ENCODE peak calls at places on chromosomes 11 and 22, in four cellular contexts. T, Q, R and J are unnamed samples.
A peak's percentile ranks its signal among the peaks of the same experiment; 100 is the strongest.

GRCh38 chr11:121321614-121322243 is 29.2 kb downstream of the SC5D start:
- DNase-seq in T (peak; percentile 76), Q (peak; percentile 83), R (no peak), J (peak; percentile 42)

GRCh38 chr22:38026130-38027111 is 30.8 kb upstream of the PICK1 start:
- DNase-seq in T (peak; percentile 38), Q (no peak), R (no peak), J (no peak)

GRCh38 chr11:121391914-121392313 is 60.2 kb upstream of the SORL1 start:
- DNase-seq in T (no peak), Q (no peak), R (no peak), J (no peak)

GRCh38 chr11:91164452-91164822 is 941.6 kb upstream of the CHORDC1 start:
- DNase-seq in T (no peak), Q (no peak), R (peak; percentile 2), J (no peak)

GRCh38 chr11:111302298-111302697 is 4.0 kb downstream of the POU2AF3 start:
- DNase-seq in T (no peak), Q (peak; percentile 16), R (no peak), J (no peak)

GRCh38 chr11:75471134-75471943 is 38.3 kb upstream of the KLHL35 start:
- DNase-seq in T (no peak), Q (no peak), R (no peak), J (no peak)

GRCh38 chr11:11882539-11882938 is 40.8 kb downstream of the USP47 start:
- DNase-seq in T (no peak), Q (no peak), R (no peak), J (no peak)

GRCh38 chr11:19821412-19821875 is 108.8 kb downstream of the NAV2 start:
- DNase-seq in T (no peak), Q (no peak), R (no peak), J (no peak)

GRCh38 chr22:39733191-39733590 is 160.4 kb downstream of the ENTHD1 start:
- DNase-seq in T (no peak), Q (no peak), R (no peak), J (no peak)

GRCh38 chr11:2748814-2749554 is 49.2 kb upstream of the KCNQ1OT1 start:
- DNase-seq in T (no peak), Q (no peak), R (no peak), J (no peak)

GRCh38 chr11:66739983-66740382 is 11.0 kb upstream of the SPTBN2 start:
- DNase-seq in T (no peak), Q (no peak), R (peak; percentile 14), J (no peak)

GRCh38 chr11:47154738-47155570 is 21.7 kb downstream of the ARFGAP2 start:
- DNase-seq in T (peak; percentile 45), Q (peak; percentile 85), R (no peak), J (peak; percentile 65)

GRCh38 chr22:48573766-48574165 is 1253.9 kb downstream of the BRD1 start:
- DNase-seq in T (no peak), Q (no peak), R (no peak), J (no peak)

GRCh38 chr11:105783216-105783615 is 173.3 kb downstream of the GRIA4 start:
- DNase-seq in T (no peak), Q (no peak), R (no peak), J (no peak)

GRCh38 chr22:25563757-25564319 is 637 bp upstream of the GRK3 start:
- DNase-seq in T (no peak), Q (peak; percentile 45), R (no peak), J (peak; percentile 37)

GRCh38 chr11:16791494-16791961 is 53.1 kb downstream of the C11orf58 start:
- DNase-seq in T (no peak), Q (no peak), R (peak; percentile 96), J (no peak)

GRCh38 chr22:25067851-25068421 is 115.4 kb downstream of the KIAA1671 start:
- DNase-seq in T (no peak), Q (no peak), R (no peak), J (peak; percentile 90)

GRCh38 chr11:111336062-111336461 is 37.7 kb downstream of the POU2AF3 start:
- DNase-seq in T (no peak), Q (no peak), R (no peak), J (no peak)

GRCh38 chr11:60633645-60634044 is 65.8 kb upstream of the MS4A8 start:
- DNase-seq in T (no peak), Q (peak; percentile 16), R (no peak), J (no peak)

GRCh38 chr11:60631939-60632338 is 67.5 kb upstream of the MS4A8 start:
- DNase-seq in T (no peak), Q (no peak), R (no peak), J (no peak)

GRCh38 chr11:60629399-60629798 is 70.0 kb upstream of the MS4A8 start:
- DNase-seq in T (no peak), Q (no peak), R (no peak), J (no peak)

DNA sequence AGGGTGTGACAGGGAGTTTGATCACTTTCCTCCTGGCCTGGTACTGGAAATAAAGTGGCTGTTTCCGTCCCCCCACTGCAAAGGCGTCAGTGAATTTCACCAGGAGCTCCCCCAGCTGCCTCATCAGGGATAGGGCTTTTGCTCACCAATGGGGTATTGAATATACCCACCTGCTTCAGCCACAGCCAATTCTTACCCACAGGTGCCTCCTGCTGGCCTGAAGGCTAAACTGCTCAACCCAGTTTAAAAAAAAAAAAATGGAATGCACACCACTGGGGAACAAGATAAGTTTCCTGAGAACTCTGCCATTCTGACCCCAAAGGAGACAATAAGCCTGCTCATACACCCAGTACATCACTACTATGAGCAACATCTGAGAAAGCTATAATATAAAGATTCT is 65.3 kb upstream of the MS4A8 start:
- DNase-seq in T (peak; percentile 83), Q (peak; percentile 58), R (no peak), J (peak; percentile 5)
- TF ChIP-seq CTCF in T (peak; percentile 83), Q (peak; percentile 85), R (no peak), J (no peak)

DNA sequence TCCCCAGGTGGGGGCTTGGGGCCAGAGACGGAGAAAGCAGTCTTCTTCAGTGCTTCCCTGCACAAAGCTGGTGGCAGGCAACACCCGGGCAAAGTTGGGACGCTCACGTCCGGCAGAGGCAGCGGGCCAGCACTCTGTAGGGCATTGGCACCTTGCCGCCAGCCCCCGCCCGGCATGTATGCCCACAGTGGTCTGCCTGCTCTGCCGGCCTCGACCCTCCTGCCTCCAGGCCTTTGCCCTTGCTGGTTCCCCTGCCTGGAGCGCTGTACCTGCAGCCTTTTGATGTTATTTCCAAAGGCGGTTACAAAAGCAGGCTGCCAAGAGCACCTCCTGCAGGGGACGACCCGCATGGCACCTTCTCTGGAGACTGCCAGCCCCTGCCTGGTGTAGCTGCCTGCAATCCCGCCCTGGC is 56.5 kb upstream of the SHISAL1 start:
- DNase-seq in T (peak; percentile 94), Q (no peak), R (no peak), J (peak; percentile 16)
- TF ChIP-seq CTCF in T (peak; percentile 76), Q (peak; percentile 27), R (peak; percentile 33), J (no peak)

DNA sequence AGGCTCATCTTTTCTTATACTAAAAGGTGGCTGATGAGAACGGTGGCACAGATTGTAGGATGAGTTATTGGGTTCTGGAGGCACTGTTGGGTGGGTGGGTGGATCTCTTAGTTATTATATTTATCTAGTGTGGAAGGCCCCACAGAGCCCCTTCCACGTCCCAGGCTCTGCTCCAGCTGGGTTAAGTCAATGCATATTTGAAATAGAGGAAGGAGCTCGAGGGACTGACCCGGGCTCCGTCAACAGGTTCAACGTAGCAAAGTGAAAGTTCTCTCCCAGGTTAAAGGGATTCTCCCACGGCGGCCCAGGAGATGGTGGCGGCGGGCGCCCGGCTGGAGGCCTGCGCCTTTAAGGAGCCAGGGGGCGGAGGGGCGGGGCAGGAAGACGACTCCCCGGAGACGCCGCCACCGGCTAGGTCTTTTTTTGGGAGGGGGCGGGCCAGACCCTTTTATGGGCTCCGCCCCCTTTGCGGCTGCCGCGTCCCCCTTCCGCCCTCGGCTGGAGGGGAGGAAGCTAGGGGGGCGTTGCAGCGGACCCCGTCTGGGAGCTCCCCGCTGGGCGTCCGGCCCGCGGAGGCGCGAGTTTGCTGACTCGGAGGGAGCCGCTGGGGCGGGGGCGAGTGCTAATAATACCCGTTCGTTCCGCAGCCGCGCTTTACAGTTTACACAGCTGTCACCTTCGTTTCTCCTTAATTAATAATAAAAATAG is 1.5 kb upstream of the INPPL1 start:
- DNase-seq in T (peak; percentile 98), Q (peak; percentile 99), R (peak; percentile 83), J (peak; percentile 97)
- TF ChIP-seq CTCF in T (peak; percentile 36), Q (peak; percentile 20), R (peak; percentile 30), J (no peak)

GRCh38 chr11:78835646-78836045 is 261.0 kb upstream of the NARS2 start:
- DNase-seq in T (no peak), Q (no peak), R (no peak), J (no peak)

GRCh38 chr11:78841451-78842060 is 266.9 kb upstream of the NARS2 start:
- DNase-seq in T (peak; percentile 65), Q (no peak), R (no peak), J (no peak)

GRCh38 chr11:78840623-78841022 is 266.0 kb upstream of the NARS2 start:
- DNase-seq in T (no peak), Q (no peak), R (no peak), J (no peak)

GRCh38 chr11:78840190-78840589 is 265.5 kb upstream of the NARS2 start:
- DNase-seq in T (no peak), Q (no peak), R (no peak), J (no peak)

GRCh38 chr11:78838417-78838816 is 263.8 kb upstream of the NARS2 start:
- DNase-seq in T (no peak), Q (no peak), R (no peak), J (no peak)
- TF ChIP-seq CTCF in T (peak; percentile 66), Q (no peak), R (no peak), J (no peak)

GRCh38 chr11:8711895-8712442 is 29.4 kb downstream of the RPL27A start:
- DNase-seq in T (no peak), Q (no peak), R (no peak), J (no peak)

GRCh38 chr11:8709002-8709672 is 26.5 kb downstream of the RPL27A start:
- DNase-seq in T (no peak), Q (no peak), R (no peak), J (no peak)

GRCh38 chr11:8712506-8712905 is 29.9 kb downstream of the RPL27A start:
- DNase-seq in T (no peak), Q (no peak), R (no peak), J (no peak)

GRCh38 chr11:8707541-8708270 is 25.1 kb downstream of the RPL27A start:
- DNase-seq in T (peak; percentile 40), Q (no peak), R (no peak), J (no peak)

GRCh38 chr11:8709777-8710176 is 27.2 kb downstream of the RPL27A start:
- DNase-seq in T (no peak), Q (no peak), R (no peak), J (no peak)
- TF ChIP-seq CTCF in T (no peak), Q (no peak), R (no peak), J (no peak)

DNA sequence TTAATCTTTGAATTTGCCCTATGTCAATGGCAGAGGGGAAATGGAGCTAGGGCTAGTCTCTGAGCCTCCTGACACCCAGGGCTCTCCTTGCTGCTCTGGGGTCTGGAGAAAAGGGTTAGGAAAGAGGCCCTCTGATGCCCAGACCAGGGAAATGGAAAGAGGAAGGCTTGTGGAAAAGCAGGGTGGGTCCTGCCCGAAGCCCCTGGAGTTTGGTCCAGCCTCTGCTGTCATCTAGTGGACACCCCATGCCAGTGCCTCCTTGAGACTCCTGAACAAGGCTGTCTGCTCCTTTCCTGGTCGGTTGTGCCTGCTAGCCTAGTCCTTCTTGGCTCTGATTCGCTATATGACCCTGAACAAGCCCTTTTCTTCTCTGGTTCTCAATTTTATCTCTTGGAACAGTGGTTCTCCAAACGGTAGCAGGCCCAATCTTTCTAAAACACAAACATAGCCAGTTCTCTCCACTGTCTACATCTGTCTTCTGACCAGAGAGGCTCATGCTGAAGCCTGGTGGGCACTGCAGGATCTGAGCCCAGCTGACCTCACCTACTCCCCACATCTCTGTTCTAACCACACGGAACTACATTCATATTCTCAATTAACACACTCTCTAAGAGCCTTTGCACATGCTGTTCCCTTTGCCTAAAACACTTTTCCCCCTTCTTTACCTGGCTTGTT is 8.8 kb upstream of the PLA2G3 start:
- DNase-seq in T (peak; percentile 93), Q (peak; percentile 61), R (peak; percentile 79), J (peak; percentile 60)
- TF ChIP-seq CTCF in T (peak; percentile 93), Q (peak; percentile 85), R (peak; percentile 99), J (peak; percentile 75)

GRCh38 chr22:30453731-30454510 is 17.9 kb downstream of the SEC14L3 start:
- DNase-seq in T (peak; percentile 60), Q (no peak), R (no peak), J (peak; percentile 71)
- TF ChIP-seq CTCF in T (peak; percentile 43), Q (peak; percentile 20), R (no peak), J (no peak)